ENCODE peak calls at places on chromosomes 12 and 14, in five cellular contexts. H is PC-3, D is lung, J is Calu3, G is suprapubic skin. V is an unnamed sample.

GRCh38 chr14:58298477-58298879 is at the start of gene ARID4A:
- DNase-seq in H (no peak), D (peak; percentile 92), G (peak; percentile 93), J (no peak), V (peak; percentile 67)

GRCh38 chr12:125533434-125534029 is 468.3 kb downstream of the AACS start:
- DNase-seq in G (no peak), J (peak; percentile 86), H (peak; percentile 51), D (no peak), V (peak; percentile 72)

GRCh38 chr14:91115986-91116385 is 2.1 kb downstream of the DGLUCY start:
- DNase-seq in G (no peak), H (peak; percentile 62), J (no peak), D (no peak), V (no peak)

GRCh38 chr12:54055522-54055921 is 1.9 kb downstream of the HOXC4 start:
- DNase-seq in G (no peak), H (no peak), D (no peak), J (no peak), V (no peak)

GRCh38 chr14:75995372-75996041 is 9.9 kb downstream of the IFT43 start:
- DNase-seq in J (no peak), D (no peak), H (no peak), G (peak; percentile 74), V (no peak)

GRCh38 chr12:90909069-90909676 is 45.8 kb downstream of the CCER1 start:
- DNase-seq in G (no peak), J (peak; percentile 48), H (peak; percentile 75), D (no peak), V (peak; percentile 11)

GRCh38 chr14:22847661-22848341 is 11.4 kb downstream of the MMP14 start:
- DNase-seq in G (peak; percentile 66), H (no peak), J (no peak), D (no peak), V (no peak)

GRCh38 chr12:54232790-54233189 is 44.0 kb upstream of the SMUG1 start:
- DNase-seq in D (no peak), H (no peak), G (no peak), J (no peak), V (no peak)

GRCh38 chr12:88553941-88554658 is 26.2 kb downstream of the KITLG start:
- DNase-seq in H (peak; percentile 92), G (no peak), J (peak; percentile 34), D (no peak), V (no peak)

GRCh38 chr12:81211306-81211705 is 133.4 kb downstream of the ACSS3 start:
- DNase-seq in J (no peak), H (no peak), D (no peak), G (no peak), V (no peak)
- TF ChIP-seq CTCF in J (no peak), H (no peak), D (no peak), G (no peak), V (no peak)

DNA sequence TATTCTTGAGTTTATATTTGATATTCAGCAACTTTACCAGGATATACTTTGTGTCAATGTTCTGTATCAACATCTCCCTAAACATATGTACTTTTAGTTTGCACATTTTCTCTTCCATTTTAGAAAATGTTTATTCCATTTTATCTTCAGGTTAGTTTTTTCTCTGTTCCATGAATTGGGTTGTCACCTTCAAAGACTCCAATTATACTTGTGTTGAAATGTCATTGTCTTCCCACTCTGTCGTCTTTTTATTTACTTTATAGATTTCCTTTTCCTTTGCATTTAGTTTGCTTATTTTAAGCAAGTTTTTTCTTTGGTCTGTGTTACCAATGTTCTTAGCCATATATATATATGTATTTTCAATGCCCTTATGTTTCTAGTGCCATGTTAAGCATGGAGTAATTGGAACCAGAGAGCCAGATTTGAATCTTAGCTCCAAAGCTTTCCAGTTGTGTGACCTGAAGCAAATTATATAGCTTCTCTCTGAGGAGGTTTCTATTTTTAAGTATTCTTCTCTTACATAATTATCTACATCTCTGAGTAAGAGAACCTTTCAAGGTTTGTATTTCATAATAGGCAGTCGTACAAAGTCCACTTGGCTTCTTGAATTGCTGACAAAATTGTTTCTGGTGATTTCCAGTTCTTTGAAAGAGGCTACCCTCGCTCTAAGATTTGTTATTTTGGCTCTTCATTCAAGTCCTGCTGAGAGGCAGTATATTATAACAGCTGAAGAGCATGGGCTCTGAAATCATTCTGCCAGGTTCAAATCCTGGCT is 85.8 kb upstream of the DYRK2 start:
- DNase-seq in H (no peak), G (no peak), D (no peak), J (no peak), V (no peak)
- TF ChIP-seq CTCF in H (no peak), G (no peak), D (no peak), J (no peak), V (no peak)

DNA sequence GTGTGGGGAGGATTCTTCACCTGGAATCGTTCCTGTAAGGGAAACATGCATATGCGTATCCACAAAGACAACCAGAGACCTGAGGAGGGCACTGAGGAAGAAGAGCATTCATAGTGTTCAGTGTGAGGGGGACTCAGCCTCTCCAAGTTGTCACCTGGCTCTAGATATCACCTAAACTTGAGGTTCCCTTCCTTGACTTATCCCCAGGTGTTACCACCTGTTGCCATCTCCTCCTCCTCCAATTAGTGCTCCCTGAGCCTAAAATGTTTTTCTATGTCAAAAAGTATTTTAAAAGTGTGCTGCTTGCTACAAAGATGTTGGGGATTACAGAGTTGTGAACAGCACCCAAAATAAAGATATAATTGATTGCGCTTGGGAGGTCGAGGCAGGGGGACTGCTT is 41.0 kb downstream of the FMNL3 start:
- DNase-seq in D (no peak), H (no peak), J (no peak), G (no peak), V (no peak)
- TF ChIP-seq CTCF in D (no peak), H (no peak), J (no peak), G (no peak), V (no peak)

DNA sequence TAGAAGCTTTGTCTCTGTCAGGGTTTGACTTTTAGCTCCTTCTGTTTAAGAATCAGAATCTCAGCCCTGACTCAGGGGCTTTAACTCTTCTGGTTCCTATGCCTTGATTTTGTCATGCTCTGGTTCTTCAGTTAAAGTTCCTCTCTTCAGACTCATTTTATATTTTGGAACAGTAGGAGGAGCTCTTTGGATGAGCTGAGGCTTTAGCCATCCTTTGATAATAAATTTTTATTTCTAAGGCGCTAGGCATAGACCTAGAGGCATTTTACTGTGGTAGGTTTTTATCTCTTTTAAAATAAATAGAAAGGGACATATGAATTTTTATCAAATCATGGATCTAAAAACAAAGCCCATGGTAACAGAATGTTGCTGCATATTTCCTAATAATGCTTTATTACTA is 51.7 kb downstream of the ATP23 start:
- DNase-seq in J (no peak), H (no peak), G (no peak), D (no peak), V (no peak)
- TF ChIP-seq CTCF in J (no peak), H (no peak), G (no peak), D (no peak), V (no peak)

GRCh38 chr14:100305446-100306255 is 593 bp downstream of the SLC25A29 start:
- DNase-seq in D (no peak), J (peak; percentile 28), G (no peak), H (peak; percentile 11), V (peak; percentile 23)
- TF ChIP-seq CTCF in D (no peak), J (no peak), G (no peak), H (no peak), V (no peak)

DNA sequence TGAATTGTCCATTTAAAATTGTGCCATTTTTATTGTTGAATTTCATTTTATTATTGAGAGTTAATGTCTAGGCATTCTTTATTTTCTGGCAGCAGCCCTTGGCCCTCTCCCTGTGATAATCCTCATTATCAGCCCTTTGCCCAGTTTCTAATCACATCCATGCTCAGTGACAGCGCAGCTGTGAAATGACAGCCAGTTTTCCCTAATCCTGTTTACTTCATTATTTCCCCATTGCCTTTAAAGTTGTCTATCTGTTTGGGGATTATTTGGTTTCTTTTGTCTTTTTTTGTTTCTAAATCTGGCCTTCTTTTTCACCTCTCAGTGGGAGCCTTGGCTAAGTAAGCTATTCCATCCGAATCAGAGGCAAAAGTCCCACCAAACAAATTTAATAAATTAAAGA is 476.9 kb downstream of the SLC6A15 start:
- DNase-seq in H (no peak), J (no peak), D (no peak), G (no peak), V (no peak)
- TF ChIP-seq CTCF in H (no peak), J (no peak), D (no peak), G (no peak), V (no peak)

GRCh38 chr14:71933026-71933587 is 878 bp downstream of the RGS6 start:
- DNase-seq in G (no peak), D (no peak), J (no peak), H (no peak), V (no peak)

GRCh38 chr14:71931492-71932228 is 569 bp upstream of the RGS6 start:
- DNase-seq in J (no peak), G (no peak), H (no peak), D (no peak), V (no peak)

DNA sequence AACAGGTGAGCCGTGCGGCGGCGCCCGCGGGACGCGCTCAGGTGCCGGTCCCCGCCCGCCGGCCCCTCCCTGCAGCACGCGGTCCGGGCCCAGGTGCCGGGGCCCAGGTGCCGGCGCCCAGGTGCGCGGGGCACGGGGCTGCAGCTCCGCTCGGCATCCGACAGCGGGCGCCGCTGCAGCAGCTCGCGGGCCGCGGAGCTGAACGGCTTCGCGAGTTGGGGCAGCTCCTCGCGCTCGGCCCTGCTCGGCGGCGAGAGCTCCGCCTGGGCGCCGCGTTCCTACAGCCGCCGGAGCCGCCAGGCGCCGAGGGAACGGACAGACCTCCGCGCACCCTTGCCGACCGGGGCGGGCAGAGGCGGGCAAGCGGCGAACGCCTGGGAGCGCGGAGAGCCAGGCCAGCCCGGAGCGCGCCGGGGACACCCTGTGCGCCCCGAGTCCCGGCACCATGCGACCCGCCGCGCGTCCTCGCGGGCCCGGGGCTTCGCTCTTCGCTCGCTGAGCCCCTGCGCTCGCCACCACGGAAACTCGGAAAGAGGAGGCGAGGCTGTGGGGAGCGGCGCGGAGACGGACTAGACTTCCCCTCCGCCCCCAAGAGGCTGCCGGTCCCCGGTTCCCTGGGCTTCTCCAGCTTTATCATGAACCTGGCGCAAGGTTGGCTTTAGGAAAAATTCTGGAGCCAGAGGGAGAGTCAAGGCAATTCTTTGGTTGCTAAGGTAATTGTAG is at the start of gene RGS6:
- DNase-seq in J (peak; percentile 70), D (peak; percentile 29), G (no peak), H (peak; percentile 72), V (peak; percentile 71)
- TF ChIP-seq CTCF in J (no peak), D (no peak), G (no peak), H (no peak), V (peak; percentile 51)

V was measured in progenitor cell of endocrine pancreas.